ENCODE peak calls at places on chromosome 2, in seven cellular contexts. C is HCT116; K is IMR-90; D is left ventricle myocardium inferior; Z is H9; T is heart right ventricle; H is CD8-positive, alpha-beta T cell. O is an unnamed sample. For H3K4me1, the result is how much of the 10 kb centered on the place peaks cover.

GRCh38 chr2:69798466-69798908 is 31.0 kb upstream of the GMCL1 start:
- DNase-seq in D (peak), T (peak), Z (no peak), C (no peak), H (no peak), K (peak), O (no peak)

GRCh38 chr2:85755122-85756027 is 1.6 kb downstream of the ATOH8 start:
- DNase-seq in T (no peak), D (peak), C (no peak), Z (no peak), H (no peak), K (peak), O (no peak)

GRCh38 chr2:189628817-189629552 is 32.3 kb upstream of the ASNSD1 start:
- DNase-seq in K (no peak), T (no peak), H (no peak), C (no peak), D (no peak), Z (no peak), O (no peak)

GRCh38 chr2:64311948-64312621 is 141.9 kb upstream of the LGALSL start:
- DNase-seq in C (peak), T (peak), Z (peak), K (peak), H (no peak), D (peak), O (peak)

GRCh38 chr2:236177967-236178909 is 10.1 kb upstream of the GBX2 start:
- DNase-seq in K (peak), D (peak), T (peak), Z (peak), C (peak), H (peak), O (peak)

GRCh38 chr2:239588451-239589269 is 187.8 kb upstream of the HDAC4 start:
- DNase-seq in K (no peak), C (no peak), D (peak), T (no peak), Z (no peak), H (no peak), O (no peak)

GRCh38 chr2:24049485-24050021 is at the start of gene FKBP1B:
- DNase-seq in C (peak), Z (peak), K (peak), H (peak), T (peak), D (peak), O (peak)

GRCh38 chr2:158091647-158092046 is 10.0 kb upstream of the UPP2 start:
- DNase-seq in K (no peak), H (no peak), D (no peak), T (no peak), C (no peak), Z (no peak), O (no peak)

GRCh38 chr2:211035548-211036185 is 479.3 kb downstream of the CPS1 start:
- DNase-seq in D (no peak), K (peak), H (no peak), C (peak), Z (no peak), T (peak), O (no peak)

GRCh38 chr2:26465266-26465925 is 12.5 kb downstream of the OTOF start:
- DNase-seq in D (no peak), H (no peak), K (no peak), T (no peak), C (no peak), Z (no peak), O (no peak)

GRCh38 chr2:170886391-170886790 is 42.7 kb upstream of the GORASP2 start:
- DNase-seq in D (no peak), C (no peak), H (no peak), K (peak), Z (no peak), T (no peak), O (no peak)

GRCh38 chr2:42314892-42315468 is 46.0 kb downstream of the COX7A2L start:
- DNase-seq in H (no peak), T (no peak), C (no peak), K (peak), Z (no peak), D (no peak), O (no peak)

GRCh38 chr2:55093381-55093780 is 43.1 kb upstream of the RTN4 start:
- DNase-seq in D (no peak), K (peak), T (no peak), Z (no peak), H (no peak), C (peak), O (no peak)

GRCh38 chr2:57443985-57444501 is 602.6 kb upstream of the VRK2 start:
- DNase-seq in H (no peak), D (no peak), K (no peak), C (peak), Z (no peak), T (no peak), O (no peak)

GRCh38 chr2:36770542-36771287 is 74.2 kb downstream of the VIT start:
- DNase-seq in C (peak), K (peak), D (no peak), T (no peak), H (peak), Z (peak), O (no peak)

GRCh38 chr2:84194906-84195644 is 264.0 kb downstream of the SUCLG1 start:
- DNase-seq in T (no peak), D (no peak), K (no peak), C (no peak), H (no peak), Z (no peak), O (no peak)

GRCh38 chr2:168622559-168622958 is 166.5 kb downstream of the CERS6 start:
- DNase-seq in K (no peak), H (no peak), C (no peak), Z (no peak), T (no peak), D (no peak), O (no peak)

GRCh38 chr2:241908686-241909420 is 39.3 kb downstream of the RTP5 start:
- DNase-seq in T (no peak), H (no peak), K (no peak), Z (peak), C (no peak), D (no peak), O (no peak)

GRCh38 chr2:218277921-218278320 is 7.6 kb downstream of the PNKD start:
- DNase-seq in D (no peak), K (no peak), C (no peak), H (no peak), T (no peak), Z (no peak), O (no peak)

GRCh38 chr2:43136011-43136799 is 90.2 kb downstream of the ZFP36L2 start:
- DNase-seq in D (no peak), K (no peak), C (no peak), H (peak), T (no peak), Z (no peak), O (no peak)

GRCh38 chr2:130796280-130796679 is 40.4 kb upstream of the ARHGEF4 start:
- DNase-seq in T (no peak), H (peak), C (no peak), K (no peak), Z (peak), D (no peak), O (no peak)

GRCh38 chr2:43998263-43998662 is 2.5 kb upstream of the LRPPRC start:
- DNase-seq in H (no peak), C (no peak), T (no peak), Z (no peak), D (no peak), K (no peak), O (no peak)

GRCh38 chr2:122451040-122451439 is 695.6 kb downstream of the TSN start:
- DNase-seq in D (no peak), K (peak), Z (peak), C (no peak), H (no peak), T (no peak), O (no peak)

GRCh38 chr2:74860079-74860478 is 26.2 kb downstream of the HK2 start:
- DNase-seq in T (no peak), H (no peak), K (no peak), D (no peak), C (no peak), Z (no peak), O (no peak)

GRCh38 chr2:97808816-97809215 is 95.4 kb downstream of the ZAP70 start:
- DNase-seq in D (no peak), H (no peak), K (no peak), Z (no peak), C (no peak), T (no peak), O (no peak)

GRCh38 chr2:188527110-188527509 is 235.4 kb downstream of the GULP1 start:
- DNase-seq in C (no peak), K (peak), Z (no peak), D (no peak), H (no peak), T (no peak), O (no peak)

GRCh38 chr2:222862915-222863544 is 2.2 kb downstream of the ACSL3 start:
- DNase-seq in T (no peak), Z (no peak), H (no peak), K (no peak), D (no peak), C (no peak), O (no peak)

GRCh38 chr2:79982445-79982844 is 322.1 kb downstream of the LRRTM1 start:
- DNase-seq in K (no peak), C (no peak), Z (peak), T (no peak), H (no peak), D (no peak), O (no peak)

DNA sequence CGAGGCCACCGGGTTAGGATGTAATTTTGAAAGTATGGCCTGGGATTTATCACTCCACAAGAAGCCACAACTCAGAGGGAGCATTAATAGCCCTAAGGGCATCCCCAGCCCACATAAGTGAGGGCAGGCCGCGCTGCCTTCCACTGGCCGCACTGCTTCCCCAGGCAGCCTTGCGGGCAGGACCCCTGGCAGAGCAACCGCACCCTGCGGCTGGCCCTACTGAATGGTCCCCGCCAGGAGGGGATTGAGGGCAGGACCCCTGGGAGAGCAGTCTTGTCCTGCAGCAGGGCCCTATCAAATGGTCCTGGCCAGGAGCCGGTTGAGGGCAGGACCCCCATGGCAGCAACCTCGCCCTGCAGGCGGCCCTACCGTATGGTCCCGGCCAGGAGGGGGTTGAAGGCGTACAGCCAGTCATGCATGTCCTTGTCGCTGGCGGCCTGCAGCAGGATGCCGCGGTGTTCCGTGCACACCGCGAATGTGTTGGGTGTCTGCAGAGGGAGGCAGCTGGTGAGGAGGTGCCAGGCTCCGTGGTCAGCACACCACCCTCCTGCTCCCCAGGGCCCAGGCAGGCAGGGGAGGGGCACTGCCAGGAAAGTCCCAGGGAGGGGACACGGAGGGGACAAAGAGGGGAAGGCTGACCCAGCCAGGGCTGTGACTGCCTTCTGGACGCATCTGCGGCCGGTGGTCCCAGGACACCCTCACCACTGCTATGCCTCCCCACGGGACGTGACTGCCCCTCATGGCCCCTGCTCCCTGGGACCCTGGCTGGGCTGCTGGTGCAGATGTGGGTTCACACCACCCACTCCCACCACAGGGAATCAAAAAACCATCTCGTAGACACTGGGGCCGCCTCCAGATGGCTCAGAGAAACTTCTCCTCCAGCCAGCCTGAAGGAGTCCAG is 26.3 kb downstream of the AQP12A start:
- DNase-seq in K (no peak), T (no peak), D (no peak), Z (no peak), H (no peak), C (no peak), O (no peak)
- H3K4me1 ChIP-seq in K (under half), T (under half), D (under half), Z (under half), H (under half), C (under half), O (under half)

DNA sequence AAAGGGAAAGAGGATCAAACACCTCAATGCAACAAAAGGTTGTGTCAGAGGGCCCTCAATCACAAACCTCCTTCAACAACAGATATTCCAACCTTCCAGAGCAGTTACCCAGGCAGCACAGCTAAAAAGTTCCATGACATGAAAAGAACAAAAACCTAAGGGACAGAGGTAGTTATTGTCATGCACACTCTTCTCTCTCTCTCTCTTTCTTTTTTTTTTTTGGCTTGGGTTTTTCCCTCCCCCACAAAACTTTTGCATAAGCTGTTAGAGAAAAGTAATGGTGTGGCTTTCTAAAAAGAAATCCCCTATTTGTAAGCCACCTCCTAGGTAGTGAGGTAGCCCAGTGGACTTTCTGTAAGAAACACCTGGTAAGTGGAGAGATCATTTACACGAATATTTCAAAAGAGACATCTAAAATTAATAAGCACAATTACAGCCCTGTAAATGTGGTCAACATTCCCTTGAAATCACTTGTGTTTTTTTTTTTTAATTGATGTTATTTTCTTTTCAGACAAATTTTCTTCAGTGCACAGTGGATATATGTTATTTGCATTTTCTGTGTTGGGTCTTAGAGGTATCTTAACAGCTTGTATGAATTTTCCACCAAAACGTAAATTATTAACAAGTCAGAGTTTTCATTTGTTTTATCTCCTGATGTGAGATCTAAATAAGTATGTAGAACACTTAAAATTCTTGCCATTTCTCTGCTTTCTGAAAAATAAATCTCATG is 48.4 kb downstream of the ZEB2 start:
- DNase-seq in T (no peak), K (no peak), Z (no peak), H (no peak), D (no peak), C (no peak), O (no peak)
- H3K27ac ChIP-seq in T (no peak), K (no peak), Z (no peak), H (no peak), D (no peak), C (no peak), O (no peak)

GRCh38 chr2:196131384-196131861 is 40.0 kb downstream of the STK17B start:
- DNase-seq in Z (peak), D (no peak), C (peak), K (peak), H (peak), T (peak), O (peak)

GRCh38 chr2:196125596-196125995 is 45.8 kb downstream of the STK17B start:
- DNase-seq in C (no peak), K (no peak), Z (no peak), H (no peak), T (peak), D (no peak), O (no peak)

GRCh38 chr2:196128749-196129148 is 42.6 kb downstream of the STK17B start:
- DNase-seq in K (no peak), D (no peak), T (no peak), H (no peak), C (no peak), Z (no peak), O (no peak)

GRCh38 chr2:196131949-196132925 is 39.1 kb downstream of the STK17B start:
- DNase-seq in K (peak), C (no peak), H (peak), D (no peak), T (no peak), Z (no peak), O (no peak)

GRCh38 chr2:196130039-196130825 is 41.1 kb downstream of the STK17B start:
- DNase-seq in Z (no peak), C (no peak), H (no peak), D (no peak), T (no peak), K (no peak), O (no peak)
- TF ChIP-seq CTCF in Z (no peak), C (no peak), H (no peak), D (no peak), T (no peak), K (no peak), O (no peak)

DNA sequence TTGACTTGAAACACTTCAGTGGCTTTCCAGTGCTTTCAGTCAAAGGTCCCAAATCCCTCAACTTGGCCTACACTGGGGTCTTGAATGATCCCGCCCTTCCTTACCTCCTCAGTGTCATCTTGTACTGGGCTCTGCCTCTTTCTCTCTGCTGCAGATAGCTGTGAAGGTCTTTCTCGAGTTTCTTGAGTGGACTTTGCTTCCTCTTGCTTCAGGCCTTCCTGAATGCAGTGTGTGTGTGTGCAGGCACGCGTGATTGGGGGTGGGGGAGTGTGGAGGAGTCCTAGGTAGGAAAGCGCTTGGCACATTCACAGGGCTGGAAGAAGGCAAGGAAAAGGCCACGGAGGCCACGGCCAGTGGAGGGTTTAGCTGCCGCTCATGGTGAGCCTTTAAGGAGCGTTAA is 5.5 kb downstream of the RALB start:
- DNase-seq in D (no peak), C (no peak), K (no peak), T (no peak), Z (no peak), H (no peak), O (no peak)
- H3K4me1 ChIP-seq in D (half or more), C (under half), K (under half), T (under half), Z (under half), H (under half), O (under half)

DNA sequence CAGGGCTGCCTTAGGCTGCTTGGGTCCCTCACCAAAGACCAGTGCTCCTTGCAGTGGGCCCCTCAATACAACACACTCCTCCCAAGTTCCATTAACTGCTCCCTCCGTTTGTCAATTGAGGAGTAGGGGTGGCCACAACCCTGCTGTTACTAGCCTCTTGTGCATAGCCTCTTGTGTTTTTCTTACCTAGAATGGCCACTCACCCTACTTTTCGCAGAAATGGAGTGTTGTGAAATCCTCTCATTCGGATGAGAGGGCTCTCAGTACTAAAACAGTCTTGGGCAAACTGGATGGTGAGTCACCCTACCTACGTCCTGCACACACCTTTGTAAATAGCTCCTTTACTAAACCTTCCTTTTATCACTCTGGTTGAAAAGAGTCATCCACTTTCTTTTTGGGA is 253.9 kb downstream of the OSR1 start:
- DNase-seq in H (no peak), T (no peak), C (no peak), K (no peak), Z (no peak), D (no peak), O (peak)
- H3K27ac ChIP-seq in H (no peak), T (no peak), C (no peak), K (no peak), Z (no peak), D (no peak), O (peak)

GRCh38 chr2:105518897-105519296 is 120.0 kb upstream of the FHL2 start:
- DNase-seq in D (no peak), H (no peak), C (no peak), T (no peak), K (no peak), Z (no peak), O (no peak)
- TF ChIP-seq CTCF in D (no peak), H (no peak), C (peak), T (peak), K (no peak), Z (no peak), O (no peak)

GRCh38 chr2:230794472-230794871 is 70.3 kb upstream of the ITM2C start:
- DNase-seq in C (no peak), D (no peak), Z (no peak), T (no peak), H (peak), K (peak), O (no peak)
- H3K4me1 ChIP-seq in C (half or more), D (half or more), Z (under half), T (under half), H (under half), K (under half), O (under half)

GRCh38 chr2:119369845-119370244 is 3.1 kb downstream of the DBI start:
- DNase-seq in K (no peak), D (no peak), Z (no peak), C (no peak), H (no peak), T (peak), O (no peak)
- H3K27ac ChIP-seq in K (no peak), D (peak), Z (no peak), C (no peak), H (no peak), T (no peak), O (no peak)

DNA sequence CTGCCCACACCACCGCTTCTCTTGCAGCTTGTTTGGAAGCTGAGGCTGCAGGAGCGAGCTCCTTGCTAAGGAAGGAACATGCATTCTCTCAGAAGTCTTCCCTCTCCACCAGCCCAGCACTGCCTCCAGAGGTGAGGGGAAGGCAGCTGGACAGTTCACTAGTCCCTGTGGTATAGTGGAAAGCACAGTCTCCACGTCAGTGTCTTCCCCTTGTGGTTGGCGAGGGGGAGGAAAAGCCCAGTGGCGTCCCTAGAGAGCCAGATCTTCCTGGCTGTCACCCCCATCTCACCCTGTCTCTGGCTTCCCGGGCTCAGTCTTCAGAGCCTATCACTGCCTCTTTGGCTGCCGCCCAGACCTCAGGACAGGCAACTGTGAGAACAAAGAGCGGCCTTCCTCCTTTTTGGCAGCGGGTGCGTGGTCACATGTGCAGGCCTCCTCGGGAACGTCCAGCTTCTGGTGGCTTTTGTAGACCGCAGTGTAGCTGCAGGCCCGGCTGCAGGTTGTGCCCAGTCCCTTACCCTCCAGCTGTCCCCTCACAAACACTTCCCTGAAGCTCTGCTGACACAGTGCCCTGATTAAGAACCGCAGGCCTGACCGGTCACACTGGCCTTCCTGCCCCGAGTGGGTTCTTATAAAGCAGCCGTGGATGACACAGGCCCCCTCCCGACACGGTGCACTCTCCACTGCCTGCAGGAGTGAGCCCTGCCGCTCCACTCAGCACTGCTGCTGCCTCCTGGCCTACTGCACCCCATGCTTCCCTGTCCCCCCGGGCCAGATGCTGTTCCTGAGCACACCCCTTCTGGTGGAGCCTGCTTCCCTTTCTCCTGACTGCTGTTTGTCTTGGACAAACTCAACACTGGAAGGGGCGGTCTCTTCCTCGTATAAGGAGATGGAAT is 90.9 kb downstream of the RNF144A start:
- DNase-seq in C (no peak), T (peak), Z (no peak), H (no peak), K (no peak), D (peak), O (peak)
- TF ChIP-seq CTCF in C (no peak), T (peak), Z (no peak), H (no peak), K (no peak), D (peak), O (no peak)

GRCh38 chr2:191687867-191688266 is 9.9 kb downstream of the NABP1 start:
- DNase-seq in Z (no peak), H (no peak), T (no peak), C (no peak), K (no peak), D (no peak), O (no peak)
- H3K4me1 ChIP-seq in Z (under half), H (under half), T (under half), C (under half), K (under half), D (under half), O (under half)

O was measured in lung.